ENCODE peak calls at places on chromosomes 1 and 21, in five cellular contexts. I is endothelial cell; V is A549; J is activated naive CD4-positive, alpha-beta T cell treated with anti-CD3 and anti-CD28 coated beads for 36 hours; T is GM12892. C is an unnamed sample.

GRCh38 chr21:39556176-39556575 is 56.6 kb upstream of the B3GALT5 start:
- DNase-seq in I (no peak), V (no peak), J (no peak), T (no peak), C (no peak)

GRCh38 chr1:21262282-21263051 is 27.8 kb downstream of the ECE1 start:
- DNase-seq in I (no peak), V (peak), J (no peak), T (no peak), C (peak)

GRCh38 chr1:210695041-210695440 is 366.3 kb downstream of the HHAT start:
- DNase-seq in I (no peak), V (no peak), J (no peak), T (no peak), C (no peak)

GRCh38 chr21:28627691-28628090 is 365.0 kb downstream of the LTN1 start:
- DNase-seq in I (no peak), V (no peak), J (no peak), T (no peak), C (no peak)

GRCh38 chr1:229665912-229666558 is 40.0 kb downstream of the URB2 start:
- DNase-seq in I (no peak), V (no peak), J (no peak), T (no peak), C (no peak)

GRCh38 chr1:180251526-180252305 is 21.7 kb downstream of the LHX4 start:
- DNase-seq in I (no peak), V (no peak), J (no peak), T (no peak), C (no peak)

GRCh38 chr21:29511076-29511475 is 212.4 kb downstream of the BACH1 start:
- DNase-seq in I (no peak), V (no peak), J (no peak), T (no peak), C (no peak)

GRCh38 chr1:82792151-82792550 is 991.4 kb downstream of the ADGRL2 start:
- DNase-seq in I (no peak), V (no peak), J (no peak), T (no peak), C (no peak)

GRCh38 chr1:52037402-52037814 is 3.8 kb upstream of the KTI12 start:
- DNase-seq in I (no peak), V (peak), J (no peak), T (no peak), C (peak)

GRCh38 chr1:36765785-36766300 is 268.5 kb downstream of the GRIK3 start:
- DNase-seq in I (no peak), V (no peak), J (no peak), T (no peak), C (no peak)

GRCh38 chr1:6417961-6418667 is 1.6 kb downstream of the HES2 start:
- DNase-seq in I (no peak), V (no peak), J (no peak), T (no peak), C (no peak)

GRCh38 chr1:45444609-45445131 is 46.3 kb downstream of the TESK2 start:
- DNase-seq in I (no peak), V (no peak), J (no peak), T (no peak), C (peak)

GRCh38 chr1:78286686-78287085 is 204.1 kb upstream of the PTGFR start:
- DNase-seq in I (no peak), V (no peak), J (no peak), T (no peak), C (peak)

GRCh38 chr1:160636076-160636475 is 10.8 kb downstream of the SLAMF1 start:
- DNase-seq in I (no peak), V (no peak), J (no peak), T (no peak), C (no peak)

GRCh38 chr1:91851130-91852010 is 34.6 kb downstream of the TGFBR3 start:
- DNase-seq in I (no peak), V (peak), J (no peak), T (no peak), C (peak)

GRCh38 chr1:110235839-110236682 is 25.9 kb downstream of the KCNC4 start:
- DNase-seq in I (no peak), V (peak), J (peak), T (no peak), C (peak)

GRCh38 chr1:65178235-65178634 is 30.2 kb downstream of the AK4 start:
- DNase-seq in I (no peak), V (no peak), J (no peak), T (no peak), C (no peak)

C was measured in iris pigment epithelial cell.